ENCODE peak calls at places on chromosomes 3 and 15, in four cellular contexts. E, X, P and Z are unnamed samples.

GRCh38 chr15:34109775-34110663 is 8.1 kb downstream of the PGBD4 start:
- DNase-seq in E (peak; percentile 45), X (no peak), P (peak; percentile 60), Z (peak; percentile 11)

GRCh38 chr3:132038198-132038825 is 3.5 kb upstream of the CPNE4 start:
- DNase-seq in E (peak; percentile 10), X (no peak), P (peak; percentile 3), Z (peak; percentile 20)

GRCh38 chr3:186967686-186968085 is 37.4 kb downstream of the ST6GAL1 start:
- DNase-seq in E (no peak), X (no peak), P (no peak), Z (no peak)

GRCh38 chr3:126472277-126473006 is 3.2 kb downstream of the ZXDC start:
- DNase-seq in E (peak; percentile 94), X (peak; percentile 21), P (peak; percentile 76), Z (peak; percentile 41)

GRCh38 chr3:14525685-14526631 is 14.2 kb downstream of the GRIP2 start:
- DNase-seq in E (no peak), X (no peak), P (peak; percentile 19), Z (no peak)

GRCh38 chr3:15113468-15113867 is 14.5 kb upstream of the RBSN start:
- DNase-seq in E (no peak), X (no peak), P (no peak), Z (no peak)

GRCh38 chr3:126811530-126811929 is 107.5 kb downstream of the CHCHD6 start:
- DNase-seq in E (no peak), X (no peak), P (no peak), Z (no peak)

GRCh38 chr3:88137836-88138235 is 11.9 kb upstream of the C3orf38 start:
- DNase-seq in E (no peak), X (no peak), P (no peak), Z (no peak)

GRCh38 chr15:79990280-79990996 is 19.4 kb upstream of the BCL2A1 start:
- DNase-seq in E (no peak), X (no peak), P (no peak), Z (no peak)

GRCh38 chr3:188789201-188789600 is 382.6 kb upstream of the TPRG1 start:
- DNase-seq in E (no peak), X (no peak), P (no peak), Z (no peak)

GRCh38 chr3:64438837-64439236 is 213.6 kb upstream of the PRICKLE2 start:
- DNase-seq in E (no peak), X (no peak), P (no peak), Z (no peak)

GRCh38 chr3:66656608-66657007 is 155.8 kb upstream of the LRIG1 start:
- DNase-seq in E (peak; percentile 3), X (no peak), P (no peak), Z (no peak)

GRCh38 chr15:93515256-93516044 is 426.4 kb upstream of the RGMA start:
- DNase-seq in E (no peak), X (no peak), P (no peak), Z (no peak)

GRCh38 chr3:179063945-179064560 is 7.6 kb downstream of the ZMAT3 start:
- DNase-seq in E (no peak), X (no peak), P (no peak), Z (no peak)

GRCh38 chr3:129065727-129066087 is 5.1 kb downstream of the GP9 start:
- DNase-seq in E (no peak), X (no peak), P (no peak), Z (no peak)

GRCh38 chr3:36906504-36907149 is 38.2 kb downstream of the TRANK1 start:
- DNase-seq in E (no peak), X (no peak), P (no peak), Z (no peak)

GRCh38 chr3:25895443-25895842 is 105.6 kb downstream of the OXSM start:
- DNase-seq in E (no peak), X (no peak), P (no peak), Z (no peak)

GRCh38 chr15:62920569-62921502 is 121.7 kb upstream of the TPM1 start:
- DNase-seq in E (no peak), X (no peak), P (no peak), Z (no peak)

GRCh38 chr3:49732592-49732991 is 8.8 kb upstream of the GMPPB start:
- DNase-seq in E (no peak), X (no peak), P (no peak), Z (no peak)

GRCh38 chr3:14595561-14595960 is 55.4 kb upstream of the GRIP2 start:
- DNase-seq in E (no peak), X (no peak), P (no peak), Z (no peak)

GRCh38 chr3:177126015-177126773 is 71.1 kb downstream of the TBL1XR1 start:
- DNase-seq in E (no peak), X (no peak), P (no peak), Z (no peak)

GRCh38 chr15:39397883-39398282 is 183.0 kb upstream of the THBS1 start:
- DNase-seq in E (no peak), X (no peak), P (peak; percentile 37), Z (no peak)

GRCh38 chr3:29181149-29181780 is 99.6 kb upstream of the RBMS3 start:
- DNase-seq in E (peak; percentile 17), X (peak; percentile 19), P (no peak), Z (no peak)

GRCh38 chr3:144989756-144990155 is 1018.1 kb downstream of the DIPK2A start:
- DNase-seq in E (no peak), X (no peak), P (no peak), Z (no peak)

GRCh38 chr3:129654126-129654525 is 47.6 kb upstream of the PLXND1 start:
- DNase-seq in E (no peak), X (no peak), P (no peak), Z (no peak)

GRCh38 chr3:184631339-184631965 is 69.9 kb downstream of the EPHB3 start:
- DNase-seq in E (no peak), X (no peak), P (no peak), Z (no peak)

GRCh38 chr15:40845511-40846284 is 1.9 kb downstream of the SPINT1 start:
- DNase-seq in E (peak; percentile 86), X (no peak), P (peak; percentile 37), Z (no peak)

GRCh38 chr3:25582242-25582641 is 82.5 kb downstream of the TOP2B start:
- DNase-seq in E (peak; percentile 69), X (no peak), P (peak; percentile 91), Z (no peak)

GRCh38 chr15:45796433-45796832 is 161.6 kb downstream of the SQOR start:
- DNase-seq in E (no peak), X (no peak), P (no peak), Z (no peak)

GRCh38 chr3:156772588-156773206 is 53.5 kb upstream of the LEKR1 start:
- DNase-seq in E (no peak), X (no peak), P (no peak), Z (no peak)

GRCh38 chr3:113103588-113103987 is 107.8 kb upstream of the BOC start:
- DNase-seq in E (peak; percentile 71), X (no peak), P (no peak), Z (no peak)

GRCh38 chr3:123735456-123735855 is 148.7 kb downstream of the MYLK start:
- DNase-seq in E (no peak), X (no peak), P (no peak), Z (no peak)

GRCh38 chr3:38620236-38620635 is 29.3 kb downstream of the SCN5A start:
- DNase-seq in E (no peak), X (no peak), P (no peak), Z (no peak)

GRCh38 chr15:51864408-51865056 is 35.1 kb downstream of the TMOD3 start:
- DNase-seq in E (no peak), X (no peak), P (no peak), Z (no peak)

DNA sequence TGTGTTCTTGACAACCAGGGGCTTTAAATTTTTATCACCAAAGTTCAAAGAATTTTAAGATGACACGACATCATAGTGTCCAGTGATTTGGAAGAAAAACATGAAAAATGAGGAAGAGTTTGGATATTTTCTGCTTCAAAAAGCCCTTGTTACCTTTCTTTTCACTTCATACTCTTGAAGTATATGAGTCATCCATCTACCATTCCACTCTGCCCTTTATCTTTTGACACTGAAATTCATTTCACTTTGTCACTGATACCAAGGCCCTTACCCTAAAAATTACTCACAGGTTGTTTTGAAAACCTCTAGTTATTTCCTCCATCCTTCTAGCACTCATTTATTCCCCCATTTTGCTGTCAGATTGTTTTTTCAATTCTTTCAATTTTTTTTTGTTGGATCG is 42.7 kb downstream of the OR5H15 start:
- DNase-seq in E (no peak), X (no peak), P (no peak), Z (no peak)
- TF ChIP-seq TARDBP in E (no peak), X (no peak), P (no peak), Z (no peak)

DNA sequence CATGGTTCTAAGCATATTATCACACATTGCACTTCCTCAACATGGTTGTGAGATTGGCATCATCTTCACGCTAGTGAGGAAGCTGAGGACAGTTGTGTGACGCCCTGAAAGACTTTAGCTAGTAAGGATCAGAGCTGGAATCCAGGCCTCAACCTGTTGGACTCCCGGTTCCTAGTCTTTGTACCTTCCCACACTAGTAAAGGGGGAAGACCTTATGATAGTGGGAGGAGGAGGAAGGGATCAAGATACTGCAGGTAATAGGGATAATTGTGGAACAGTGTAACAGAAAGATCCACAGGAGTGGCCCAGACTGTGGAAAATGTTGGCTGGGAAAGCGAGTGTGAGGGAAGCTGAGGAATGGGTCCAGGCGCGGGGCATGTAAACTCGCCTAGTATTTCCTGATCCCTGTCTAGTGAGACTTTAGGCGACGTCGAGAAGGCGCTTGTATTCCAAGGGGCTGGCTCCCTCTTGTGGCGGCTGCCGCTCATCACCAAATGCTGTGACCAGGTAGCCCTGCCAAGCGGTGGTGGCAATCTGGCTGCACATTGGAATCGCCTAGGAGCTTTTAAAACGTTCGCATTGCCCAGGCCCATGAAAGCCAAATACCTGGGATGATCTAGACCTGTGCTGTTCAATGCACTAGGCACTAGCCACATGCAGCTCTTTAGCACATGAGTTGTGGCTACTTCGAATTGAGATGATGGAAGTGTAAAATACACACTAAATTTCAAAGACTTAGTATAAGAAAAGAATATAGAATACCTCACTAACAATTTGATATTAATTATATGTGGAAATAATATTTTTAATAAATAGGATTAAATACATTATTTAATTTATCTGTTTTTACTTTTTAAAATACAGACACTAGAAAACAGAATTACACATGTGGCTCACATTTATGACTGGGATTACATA is 38.8 kb upstream of the CLDN18 start:
- DNase-seq in E (peak; percentile 43), X (no peak), P (peak; percentile 58), Z (peak; percentile 81)
- TF ChIP-seq TARDBP in E (no peak), X (no peak), P (no peak), Z (no peak)

GRCh38 chr3:101518421-101518871 is 5.4 kb upstream of the SENP7 start:
- DNase-seq in E (peak; percentile 29), X (peak; percentile 92), P (peak; percentile 47), Z (no peak)

GRCh38 chr3:101521251-101521701 is 8.3 kb upstream of the SENP7 start:
- DNase-seq in E (no peak), X (no peak), P (peak; percentile 18), Z (no peak)

DNA sequence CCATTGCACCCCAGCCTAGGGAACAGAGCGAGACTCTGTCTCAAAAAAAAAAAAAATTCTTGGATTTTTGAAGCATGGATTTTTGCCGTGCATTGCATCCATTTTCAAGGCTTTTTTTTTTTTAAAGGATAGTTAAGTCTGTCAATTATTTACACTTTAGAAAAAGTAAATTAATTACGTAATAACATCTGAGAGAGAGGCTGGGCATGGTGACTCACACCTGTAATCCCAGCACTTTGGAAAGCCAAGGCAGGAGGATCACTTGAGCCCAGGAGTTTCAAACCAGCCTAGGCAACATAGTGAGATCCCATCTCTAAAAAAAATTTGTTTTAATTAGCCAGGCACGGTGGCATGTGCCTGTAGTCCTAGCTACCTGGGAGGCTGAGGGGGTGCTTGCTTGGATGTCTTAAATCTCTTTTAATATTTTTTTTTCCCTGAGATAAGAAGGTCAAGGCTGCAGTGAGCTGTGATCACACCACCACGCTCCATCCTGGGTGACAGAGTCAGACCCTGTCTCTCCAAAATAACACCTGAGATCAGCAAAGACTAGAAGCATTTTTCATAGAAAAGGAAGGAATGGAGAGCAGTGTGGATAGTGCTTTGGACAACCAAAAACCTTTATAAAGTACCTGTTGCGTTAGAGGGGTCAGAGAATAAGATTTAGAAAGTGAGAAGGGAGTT is 6.8 kb upstream of the SENP7 start:
- DNase-seq in E (peak; percentile 56), X (no peak), P (no peak), Z (no peak)
- TF ChIP-seq TARDBP in E (no peak), X (no peak), P (no peak), Z (no peak)

GRCh38 chr3:5324780-5325179 is 137.3 kb downstream of the EDEM1 start:
- DNase-seq in E (no peak), X (no peak), P (no peak), Z (no peak)
- TF ChIP-seq TARDBP in E (no peak), X (no peak), P (no peak), Z (no peak)